ENCODE peak calls at places on chromosomes 3 and 15, in four cellular contexts. S is COR-L47, M is left ventricle myocardium superior, B is foreskin keratinocyte. T is an unnamed sample.

GRCh38 chr15:87792250-87793030 is 464.1 kb downstream of the NTRK3 start:
- DNase-seq in M (no peak), S (no peak), B (no peak), T (no peak)

GRCh38 chr3:128496019-128496601 is 3.1 kb upstream of the GATA2 start:
- DNase-seq in M (no peak), B (no peak), S (no peak), T (no peak)

GRCh38 chr3:87026246-87026645 is 35.3 kb upstream of the VGLL3 start:
- DNase-seq in B (no peak), M (no peak), S (no peak), T (no peak)

GRCh38 chr15:41495736-41496599 is 2.3 kb downstream of the ITPKA start:
- DNase-seq in B (no peak), M (no peak), S (no peak), T (peak)

GRCh38 chr3:112303811-112304325 is 9.9 kb upstream of the SLC9C1 start:
- DNase-seq in S (no peak), M (no peak), B (no peak), T (peak)

GRCh38 chr15:61697796-61698195 is 362.5 kb downstream of the VPS13C start:
- DNase-seq in S (no peak), B (no peak), M (no peak), T (no peak)

GRCh38 chr3:53846134-53846850 is at the start of the genes CHDH and IL17RB:
- DNase-seq in B (no peak), S (peak), M (peak), T (no peak)

GRCh38 chr3:26438325-26438940 is 184.1 kb upstream of the LRRC3B start:
- DNase-seq in B (peak), M (no peak), S (no peak), T (no peak)

GRCh38 chr15:36501063-36501678 is 78.3 kb upstream of the CDIN1 start:
- DNase-seq in M (no peak), B (peak), S (peak), T (peak)

GRCh38 chr15:46365612-46366011 is 730.8 kb downstream of the SQOR start:
- DNase-seq in B (peak), S (no peak), M (no peak), T (no peak)

GRCh38 chr3:82654708-82655107 is 893.3 kb upstream of the GBE1 start:
- DNase-seq in S (peak), M (no peak), B (no peak), T (peak)

GRCh38 chr15:94056314-94056713 is 175.0 kb upstream of the MCTP2 start:
- DNase-seq in B (no peak), M (no peak), S (no peak), T (no peak)

GRCh38 chr15:81888748-81889479 is 156.9 kb downstream of the MEX3B start:
- DNase-seq in B (no peak), S (no peak), M (no peak), T (peak)

GRCh38 chr15:76967067-76967466 is 27.9 kb upstream of the PSTPIP1 start:
- DNase-seq in S (no peak), M (no peak), B (no peak), T (no peak)

GRCh38 chr3:32956750-32957570 is 5.5 kb downstream of the CCR4 start:
- DNase-seq in B (no peak), M (no peak), S (no peak), T (peak)

GRCh38 chr3:111482611-111483010 is 59.4 kb upstream of the CD96 start:
- DNase-seq in M (no peak), S (no peak), B (no peak), T (no peak)

GRCh38 chr3:177787279-177788041 is 590.2 kb upstream of the TBL1XR1 start:
- DNase-seq in B (no peak), S (no peak), M (no peak), T (no peak)

GRCh38 chr3:136860541-136860940 is 1.5 kb upstream of the NCK1 start:
- DNase-seq in M (no peak), B (no peak), S (no peak), T (peak)

GRCh38 chr3:119569156-119569555 is 9.7 kb upstream of the CD80 start:
- DNase-seq in M (no peak), S (no peak), B (no peak), T (no peak)

GRCh38 chr15:55703873-55704285 is 39.1 kb downstream of the PRTG start:
- DNase-seq in S (no peak), M (no peak), B (no peak), T (peak)

GRCh38 chr15:25846377-25846776 is 16.8 kb downstream of the ATP10A start:
- DNase-seq in S (no peak), B (no peak), M (no peak), T (no peak)

GRCh38 chr3:111260878-111261277 is 189.3 kb downstream of the NECTIN3 start:
- DNase-seq in M (no peak), B (peak), S (no peak), T (no peak)

T was measured in cardiac muscle cell.